ENCODE peak calls at places on chromosomes 6 and 20, in five cellular contexts. O, Q, R, Y and K are unnamed samples.

GRCh38 chr20:19974621-19975435 is 42.3 kb upstream of the NAA20 start:
- DNase-seq in O (peak), Y (peak), R (peak), Q (peak), K (peak)

GRCh38 chr20:24658920-24659660 is 189.7 kb downstream of the SYNDIG1 start:
- DNase-seq in R (no peak), O (no peak), Q (no peak), Y (no peak), K (no peak)

GRCh38 chr20:13274311-13274965 is 53.4 kb downstream of the ISM1 start:
- DNase-seq in R (no peak), O (no peak), Q (no peak), Y (no peak), K (peak)

GRCh38 chr6:125888989-125889656 is 67.4 kb upstream of the HINT3 start:
- DNase-seq in R (no peak), O (no peak), Q (no peak), Y (peak), K (peak)

GRCh38 chr6:127891731-127892326 is 9.0 kb downstream of the THEMIS start:
- DNase-seq in R (no peak), O (no peak), Y (no peak), Q (no peak), K (no peak)

GRCh38 chr6:121354764-121355163 is 20.5 kb upstream of the TBC1D32 start:
- DNase-seq in O (no peak), Q (no peak), R (no peak), Y (peak), K (no peak)

GRCh38 chr6:132780770-132781371 is 17.6 kb downstream of the SLC18B1 start:
- DNase-seq in O (no peak), Q (peak), Y (peak), R (no peak), K (peak)

GRCh38 chr6:126947070-126947469 is 171.4 kb upstream of the RSPO3 start:
- DNase-seq in Y (no peak), O (no peak), R (peak), Q (peak), K (no peak)

GRCh38 chr6:149093643-149094042 is 223.9 kb upstream of the TAB2 start:
- DNase-seq in R (no peak), O (no peak), Q (peak), Y (peak), K (peak)

GRCh38 chr6:24897186-24897585 is 38.6 kb downstream of the RIPOR2 start:
- DNase-seq in R (no peak), O (no peak), Q (no peak), Y (no peak), K (no peak)